ENCODE peak calls at places on chromosomes 12 and 14, in five cellular contexts. M, Q, F, X and T are unnamed samples. For H3K9me2, the result is how much of the 10 kb centered on the place peaks cover.

GRCh38 chr12:120121766-120122293 is 5.3 kb upstream of the RAB35 start:
- DNase-seq in F (peak), M (no peak), Q (no peak), X (peak), T (no peak)

GRCh38 chr12:101490286-101490920 is 15.3 kb downstream of the SPIC start:
- DNase-seq in X (peak), F (peak), M (peak), Q (peak), T (peak)

GRCh38 chr14:58915646-58916045 is 272.8 kb upstream of the DAAM1 start:
- DNase-seq in X (no peak), F (no peak), M (no peak), Q (no peak), T (no peak)

GRCh38 chr14:100781952-100782351 is 44.0 kb upstream of the MEG3 start:
- DNase-seq in M (no peak), X (no peak), Q (no peak), F (no peak), T (no peak)

GRCh38 chr12:5846950-5847349 is 98.1 kb downstream of the ANO2 start:
- DNase-seq in M (no peak), F (no peak), Q (no peak), X (no peak), T (no peak)

GRCh38 chr12:124754949-124755800 is 108.5 kb downstream of the SCARB1 start:
- DNase-seq in M (no peak), X (peak), F (no peak), Q (no peak), T (peak)

GRCh38 chr12:14408208-14408607 is 42.7 kb downstream of the ATF7IP start:
- DNase-seq in X (peak), F (no peak), M (no peak), Q (no peak), T (peak)

GRCh38 chr14:87797001-87797400 is 196.0 kb downstream of the GALC start:
- DNase-seq in M (no peak), F (no peak), X (no peak), Q (no peak), T (no peak)

GRCh38 chr12:114741940-114742339 is 58.0 kb upstream of the TBX3 start:
- DNase-seq in F (no peak), M (no peak), X (no peak), Q (no peak), T (no peak)

DNA sequence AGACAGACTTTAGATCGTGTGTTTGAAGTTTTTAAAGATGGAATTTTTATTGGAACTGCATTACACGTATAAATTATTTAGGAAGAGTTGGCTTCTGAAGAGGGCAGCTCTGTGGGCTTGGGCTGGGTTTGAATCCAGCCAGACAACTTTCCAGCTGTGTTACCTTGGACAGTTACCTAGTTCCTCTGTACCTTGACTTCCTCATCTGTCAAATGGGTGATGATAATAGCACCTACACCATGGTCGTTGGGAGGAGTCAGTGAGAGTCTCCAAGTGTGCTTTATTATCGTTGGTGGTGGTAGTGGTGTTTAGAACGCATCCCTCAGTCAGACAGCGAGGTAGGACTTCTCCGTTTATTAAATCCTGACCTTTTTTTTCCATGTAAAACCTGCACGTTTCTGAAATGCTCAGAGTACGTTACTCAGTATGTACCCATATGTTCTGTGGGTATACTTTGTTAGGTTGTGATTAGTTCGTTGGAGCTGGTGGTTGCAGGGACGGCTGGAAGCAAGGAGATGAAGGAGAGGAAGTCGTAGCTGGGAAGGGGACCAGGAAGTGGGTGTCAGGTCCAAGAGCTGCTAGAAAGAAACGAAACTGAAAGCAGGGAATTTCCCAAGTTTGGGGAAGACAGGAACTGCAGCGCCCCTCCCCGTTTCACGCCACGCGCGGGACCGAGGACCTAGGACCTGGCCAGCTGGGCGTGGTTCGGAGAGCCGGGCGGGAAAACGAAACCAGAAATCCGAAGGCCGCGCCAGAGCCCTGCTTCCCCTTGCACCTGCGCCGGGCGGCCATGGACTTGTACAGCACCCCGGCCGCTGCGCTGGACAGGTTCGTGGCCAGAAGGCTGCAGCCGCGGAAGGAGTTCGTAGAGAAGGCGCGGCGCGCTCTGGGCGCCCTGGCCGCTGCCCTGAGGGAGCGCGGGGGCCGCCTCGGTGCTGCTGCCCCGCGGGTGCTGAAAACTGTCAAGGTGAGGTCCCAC is at the start of gene OAS3:
- DNase-seq in X (no peak), Q (peak), M (peak), F (peak), T (peak)
- H3K27ac ChIP-seq in X (peak), Q (peak), M (peak), F (peak), T (no peak)

DNA sequence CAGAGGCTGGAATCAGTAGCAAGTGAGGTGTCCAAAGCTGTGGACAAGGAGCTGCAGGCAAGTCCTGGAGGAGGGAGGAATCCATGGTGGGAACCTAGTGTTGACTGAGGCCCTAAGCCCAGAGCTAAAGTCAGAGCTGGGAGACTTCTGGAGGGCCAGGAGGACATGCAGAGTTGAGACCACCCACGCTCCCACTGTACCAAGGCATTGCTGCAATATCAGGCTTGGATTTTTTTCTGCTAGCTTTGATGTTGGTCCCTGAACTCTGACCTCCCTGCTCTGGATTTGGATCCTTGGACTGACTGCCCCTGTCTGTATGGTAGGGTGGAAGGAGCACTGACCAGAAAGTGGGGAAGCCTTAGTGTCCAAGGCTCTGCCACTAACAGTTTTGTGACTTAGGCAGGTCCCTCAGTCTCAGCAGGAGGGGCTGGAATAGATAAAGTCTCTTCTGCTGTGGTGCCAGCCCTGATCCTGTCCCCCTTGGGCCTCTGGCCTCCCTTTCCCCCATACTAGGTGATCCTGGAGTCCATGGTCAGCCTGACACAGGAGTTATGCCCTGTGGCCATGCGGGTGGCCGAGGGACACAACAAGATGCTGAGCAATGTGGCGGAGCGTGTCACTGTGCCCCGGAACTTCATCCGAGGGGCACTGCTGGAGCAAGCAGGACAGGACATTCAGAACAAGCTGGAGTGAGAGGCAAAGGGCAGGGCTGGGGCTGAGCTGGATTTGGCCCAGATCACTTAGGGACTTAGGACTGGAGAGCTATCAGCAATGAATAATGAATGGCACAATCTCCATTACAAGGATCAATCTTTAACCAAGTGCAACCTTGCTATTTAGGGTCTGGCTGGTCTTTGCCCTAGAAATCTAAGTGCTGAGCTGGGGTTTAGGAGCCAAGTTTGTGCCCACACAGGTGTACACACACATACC is 9.4 kb downstream of the CARMIL3 start:
- DNase-seq in M (no peak), X (no peak), Q (no peak), F (no peak), T (no peak)
- H3K9me2 ChIP-seq in M (under half), X (under half), Q (under half), F (under half), T (under half)

DNA sequence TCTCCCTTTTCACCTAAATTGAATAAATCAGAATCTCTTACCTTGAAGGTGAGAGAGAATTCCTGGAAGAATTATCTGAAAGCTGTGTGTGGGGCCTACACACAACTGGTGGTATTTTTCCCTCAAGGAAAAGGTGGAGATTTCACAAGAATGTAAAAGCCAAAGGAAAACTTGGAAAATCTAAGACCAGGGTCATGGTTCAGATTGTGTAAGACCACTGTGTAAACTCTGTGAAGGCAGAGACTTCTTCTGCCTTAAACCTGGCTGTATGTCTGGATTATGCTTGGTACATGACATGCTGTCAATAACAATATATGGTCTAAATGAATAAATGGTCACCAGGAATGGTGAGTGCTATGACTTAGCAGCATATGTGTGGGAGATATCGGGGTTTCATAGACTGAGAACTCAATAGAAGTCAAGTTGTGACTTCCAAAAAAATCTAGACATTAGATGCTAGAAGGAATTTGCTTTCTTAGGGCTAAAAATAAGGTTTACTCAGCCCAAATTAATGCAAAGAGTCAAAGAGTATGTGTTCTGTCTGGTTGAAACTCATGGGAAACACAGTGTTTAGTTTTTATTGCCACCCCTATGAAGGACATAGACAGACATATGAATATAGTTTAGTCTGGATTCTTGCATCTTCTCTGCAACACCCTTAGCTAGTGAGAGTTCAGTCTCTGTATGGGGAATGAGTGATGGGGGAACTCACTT is 163.7 kb downstream of the SNAPC1 start:
- DNase-seq in X (no peak), Q (no peak), F (no peak), M (no peak), T (no peak)
- H3K27ac ChIP-seq in X (no peak), Q (no peak), F (no peak), M (peak), T (no peak)

GRCh38 chr12:56479625-56480024 is 8.3 kb downstream of the GLS2 start:
- DNase-seq in F (no peak), M (no peak), Q (no peak), X (no peak), T (no peak)

GRCh38 chr12:56474389-56474788 is 6.0 kb downstream of the SPRYD4 start:
- DNase-seq in X (no peak), Q (no peak), F (no peak), M (no peak), T (no peak)

GRCh38 chr12:56476972-56477432 is 8.6 kb downstream of the SPRYD4 start:
- DNase-seq in X (no peak), M (peak), Q (no peak), F (no peak), T (no peak)

GRCh38 chr12:56476143-56476542 is 7.8 kb downstream of the SPRYD4 start:
- DNase-seq in F (no peak), M (no peak), X (no peak), Q (no peak), T (no peak)

GRCh38 chr12:56477521-56478225 is 9.3 kb downstream of the SPRYD4 start:
- DNase-seq in X (no peak), M (no peak), Q (no peak), F (no peak), T (no peak)
- H3K9me2 ChIP-seq in X (under half), M (under half), Q (under half), F (under half), T (under half)